ENCODE peak calls at places on chromosomes 2 and 18, in six cellular contexts. K, T, O, I, F and N are unnamed samples.

GRCh38 chr2:204667990-204668389 is 122.7 kb downstream of the PARD3B start:
- DNase-seq in O (no peak), K (no peak), T (no peak), F (no peak), I (no peak), N (no peak)

GRCh38 chr2:235747868-235748144 is 254.0 kb downstream of the AGAP1 start:
- DNase-seq in I (no peak), T (no peak), O (no peak), F (no peak), K (no peak), N (no peak)

GRCh38 chr2:9681427-9681817 is 50.6 kb upstream of the YWHAQ start:
- DNase-seq in K (no peak), F (no peak), O (no peak), I (no peak), T (no peak), N (no peak)

GRCh38 chr2:119472749-119473148 is 41.1 kb downstream of the TMEM37 start:
- DNase-seq in K (no peak), T (no peak), O (no peak), F (no peak), I (no peak), N (no peak)

GRCh38 chr2:72744049-72744448 is 81.8 kb downstream of the EXOC6B start:
- DNase-seq in K (peak), O (no peak), I (no peak), T (no peak), F (no peak), N (peak)

GRCh38 chr18:43590182-43590903 is 313.1 kb upstream of the SYT4 start:
- DNase-seq in F (no peak), I (no peak), O (no peak), T (no peak), K (no peak), N (peak)

GRCh38 chr2:235940330-235940729 is 227.9 kb downstream of the GBX2 start:
- DNase-seq in O (peak), F (no peak), I (no peak), K (peak), T (no peak), N (peak)

GRCh38 chr2:236663267-236663666 is 93.6 kb downstream of the ACKR3 start:
- DNase-seq in F (no peak), I (no peak), K (no peak), T (no peak), O (no peak), N (no peak)

GRCh38 chr2:3626118-3626816 is 31.4 kb downstream of the COLEC11 start:
- DNase-seq in K (peak), O (no peak), I (peak), T (no peak), F (no peak), N (no peak)

GRCh38 chr2:232781765-232782164 is 5.4 kb upstream of the KCNJ13 start:
- DNase-seq in O (no peak), F (no peak), K (peak), I (peak), T (no peak), N (peak)

GRCh38 chr2:28412625-28413151 is 20.0 kb downstream of the FOSL2 start:
- DNase-seq in I (no peak), F (no peak), K (no peak), O (no peak), T (no peak), N (no peak)

GRCh38 chr2:6773007-6773693 is 92.6 kb downstream of the CMPK2 start:
- DNase-seq in O (peak), F (peak), K (peak), I (peak), T (peak), N (peak)

GRCh38 chr2:219335373-219335786 is 2.8 kb upstream of the RESP18 start:
- DNase-seq in F (no peak), O (no peak), K (peak), T (no peak), I (no peak), N (no peak)
- TF ChIP-seq CEBPB in F (no peak), O (no peak), K (no peak), T (no peak), I (no peak), N (no peak)

DNA sequence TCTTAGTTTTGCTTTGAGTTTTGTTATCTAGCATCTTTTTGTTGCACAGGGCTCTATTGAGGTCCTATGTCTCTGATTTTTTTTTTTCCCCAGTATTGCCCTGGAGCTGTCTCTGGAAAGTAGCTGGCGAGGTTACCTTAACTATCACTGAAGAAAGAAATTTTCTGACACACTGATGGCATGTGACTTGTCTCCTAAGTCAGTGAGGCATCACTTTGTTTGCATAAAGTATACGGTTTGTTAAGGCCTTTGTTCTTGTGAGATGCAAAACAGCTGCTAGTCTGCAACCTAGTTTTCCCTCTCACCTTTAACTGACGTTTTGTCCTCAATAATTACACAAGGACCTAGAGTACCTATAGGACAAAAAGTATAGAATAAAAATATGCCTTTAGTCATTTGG is 41.8 kb downstream of the UBXN4 start:
- DNase-seq in O (no peak), F (no peak), K (no peak), T (no peak), I (no peak), N (no peak)
- TF ChIP-seq CEBPB in O (no peak), F (no peak), K (no peak), T (no peak), I (no peak), N (no peak)

GRCh38 chr2:45729753-45730512 is 78.5 kb downstream of the PRKCE start:
- DNase-seq in I (peak), T (peak), O (peak), F (no peak), K (no peak), N (peak)
- TF ChIP-seq CEBPB in I (no peak), T (no peak), O (no peak), F (no peak), K (no peak), N (no peak)

GRCh38 chr18:76209597-76209996 is 285.4 kb downstream of the ZNF516 start:
- DNase-seq in F (no peak), T (no peak), O (no peak), I (no peak), K (peak), N (no peak)

GRCh38 chr18:76203552-76203951 is 291.5 kb downstream of the ZNF516 start:
- DNase-seq in K (no peak), T (no peak), I (no peak), F (no peak), O (no peak), N (no peak)

GRCh38 chr18:76212958-76213357 is 282.1 kb downstream of the ZNF516 start:
- DNase-seq in I (no peak), T (no peak), F (no peak), O (no peak), K (no peak), N (no peak)

GRCh38 chr18:76205906-76206305 is 289.1 kb downstream of the ZNF516 start:
- DNase-seq in I (no peak), T (no peak), K (no peak), O (no peak), F (no peak), N (no peak)

DNA sequence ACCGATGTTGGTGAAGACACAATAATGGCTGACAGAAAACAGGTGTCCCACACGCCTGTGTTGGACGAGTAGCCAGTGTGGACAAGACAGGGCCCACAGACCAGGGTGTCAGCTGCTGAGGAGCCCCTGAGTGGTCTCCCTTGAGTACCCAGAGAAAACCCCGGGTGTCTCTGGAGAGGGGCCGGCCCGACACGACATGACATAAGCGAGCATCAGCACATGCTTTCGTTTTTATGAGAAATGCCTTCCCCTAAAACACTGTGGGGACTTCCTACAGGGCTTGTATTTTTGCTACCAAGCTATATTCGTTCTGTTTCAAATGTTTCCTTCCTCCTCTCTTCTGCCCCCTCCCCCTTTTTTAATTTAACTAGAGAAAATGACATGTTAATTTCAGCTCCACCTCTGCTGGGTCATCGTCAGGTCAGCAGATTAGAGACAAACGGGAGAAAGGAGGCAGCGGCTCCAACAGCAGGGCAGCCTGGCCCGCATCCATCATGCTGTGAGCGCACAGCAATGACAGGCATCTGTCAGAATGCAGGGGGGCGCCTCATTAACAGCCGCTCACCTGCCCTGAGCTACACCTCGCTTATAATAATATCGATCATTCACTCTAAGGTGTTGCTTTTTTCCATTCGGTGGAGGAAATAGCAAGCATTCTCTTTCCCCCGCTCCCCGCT is 286.3 kb downstream of the ZNF516 start:
- DNase-seq in I (no peak), K (no peak), O (no peak), T (no peak), F (no peak), N (no peak)
- TF ChIP-seq CEBPB in I (no peak), K (no peak), O (no peak), T (no peak), F (no peak), N (no peak)

DNA sequence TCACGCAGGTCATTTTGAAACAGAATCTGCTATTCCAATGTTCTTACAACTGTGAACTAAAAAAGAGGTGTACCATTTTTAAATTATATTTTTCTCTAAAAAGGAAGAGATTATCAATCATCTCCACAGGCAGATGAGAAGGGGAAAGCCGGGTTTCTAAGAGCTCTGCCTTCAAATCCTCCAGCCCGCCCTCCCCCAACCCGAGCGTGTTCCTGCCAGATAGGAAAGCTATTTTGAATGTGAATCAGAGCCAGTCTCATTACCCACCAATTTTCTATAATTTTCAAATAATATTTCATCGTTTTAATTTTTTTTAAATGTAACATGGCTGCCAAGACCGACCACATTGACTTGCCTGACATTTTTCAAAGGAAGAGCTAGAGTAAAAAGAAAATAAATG is 65.9 kb downstream of the KCNF1 start:
- DNase-seq in O (no peak), K (no peak), F (no peak), T (no peak), I (no peak), N (no peak)
- TF ChIP-seq CEBPB in O (no peak), K (no peak), F (no peak), T (no peak), I (no peak), N (no peak)